ENCODE peak calls at places on chromosomes 1 and 21, in eight cellular contexts. S, M, T, Z, I, D, R and F are unnamed samples.

GRCh38 chr1:44151808-44152207 is 10.4 kb upstream of the KLF18 start:
- DNase-seq in Z (no peak), S (no peak), T (no peak), R (no peak), M (no peak), D (no peak), I (no peak), F (no peak)

GRCh38 chr1:209202826-209203439 is 380.6 kb upstream of the CAMK1G start:
- DNase-seq in Z (peak), S (no peak), D (no peak), I (no peak), M (peak), R (no peak), T (peak), F (peak)

GRCh38 chr1:76463278-76463677 is 388.7 kb downstream of the ST6GALNAC3 start:
- DNase-seq in R (no peak), D (no peak), M (no peak), S (no peak), I (no peak), Z (no peak), T (no peak), F (no peak)

GRCh38 chr21:37758997-37759396 is 157.3 kb downstream of the KCNJ6 start:
- DNase-seq in Z (peak), D (no peak), I (peak), R (peak), M (peak), T (peak), S (no peak), F (peak)

GRCh38 chr1:178530037-178530402 is 17.1 kb downstream of the TEX35 start:
- DNase-seq in D (no peak), I (no peak), T (peak), S (no peak), M (peak), R (no peak), Z (peak), F (no peak)

GRCh38 chr21:16395285-16395684 is 665.5 kb downstream of the USP25 start:
- DNase-seq in I (no peak), M (no peak), T (no peak), Z (no peak), R (no peak), S (no peak), D (no peak), F (no peak)

GRCh38 chr21:34126691-34127090 is 53.3 kb downstream of the MRPS6 start:
- DNase-seq in S (no peak), D (no peak), I (no peak), M (no peak), Z (no peak), R (no peak), T (peak), F (no peak)

GRCh38 chr21:38258803-38259485 is 2.2 kb downstream of the KCNJ15 start:
- DNase-seq in M (no peak), D (no peak), Z (no peak), R (no peak), I (no peak), S (no peak), T (peak), F (no peak)

GRCh38 chr1:158124034-158124433 is 56.7 kb upstream of the CD1D start:
- DNase-seq in D (no peak), M (no peak), I (no peak), R (no peak), Z (no peak), S (no peak), T (peak), F (no peak)

GRCh38 chr21:27301216-27301615 is 334.3 kb upstream of the ADAMTS5 start:
- DNase-seq in M (no peak), I (no peak), R (no peak), D (no peak), S (no peak), T (peak), Z (no peak), F (no peak)

GRCh38 chr21:24045775-24046215 is 1561.5 kb downstream of the MRPL39 start:
- DNase-seq in S (peak), Z (peak), R (peak), M (peak), I (peak), T (peak), D (no peak), F (peak)

GRCh38 chr1:119971710-119972570 is 75.6 kb upstream of the ADAM30 start:
- DNase-seq in S (no peak), R (no peak), I (no peak), T (no peak), Z (no peak), D (no peak), M (no peak), F (no peak)

GRCh38 chr21:33289199-33289819 is 23.1 kb downstream of the IL10RB start:
- DNase-seq in M (no peak), S (no peak), Z (no peak), T (peak), I (no peak), D (no peak), R (no peak), F (no peak)

GRCh38 chr1:43206721-43207228 is 34.6 kb downstream of the CFAP57 start:
- DNase-seq in R (no peak), Z (no peak), D (no peak), S (no peak), T (peak), M (no peak), I (no peak), F (no peak)

GRCh38 chr21:36661511-36662309 is 37.2 kb upstream of the SIM2 start:
- DNase-seq in R (peak), Z (peak), M (peak), I (no peak), T (peak), D (no peak), S (no peak), F (peak)

GRCh38 chr1:248372394-248372793 is 3.2 kb upstream of the OR2T6 start:
- DNase-seq in M (no peak), R (no peak), D (no peak), S (no peak), Z (no peak), I (no peak), T (no peak), F (no peak)